ENCODE peak calls at places on chromosomes 6 and 20, in four cellular contexts. F, W, I and J are unnamed samples. For H3K9me3 and H3K36me3, the result is how much of the 10 kb centered on the place peaks cover.

GRCh38 chr6:30542404-30542725 is 13.9 kb downstream of the GNL1 start:
- DNase-seq in F (no peak), W (no peak), I (no peak), J (no peak)

GRCh38 chr6:22880686-22881433 is 311.5 kb downstream of the HDGFL1 start:
- DNase-seq in F (peak), W (no peak), I (no peak), J (no peak)

GRCh38 chr20:64057628-64058498 is 5.1 kb upstream of the TCEA2 start:
- DNase-seq in F (peak), W (no peak), I (peak), J (peak)

GRCh38 chr20:38806855-38807655 is 1.6 kb downstream of the PPP1R16B start:
- DNase-seq in F (no peak), W (no peak), I (no peak), J (no peak)

GRCh38 chr20:23136893-23137745 is 51.0 kb upstream of the CD93 start:
- DNase-seq in F (no peak), W (no peak), I (no peak), J (no peak)

GRCh38 chr20:9280654-9281053 is 211.8 kb downstream of the PLCB4 start:
- DNase-seq in F (no peak), W (no peak), I (no peak), J (no peak)

GRCh38 chr6:110255356-110255755 is 75.1 kb downstream of the CDC40 start:
- DNase-seq in F (no peak), W (no peak), I (peak), J (no peak)

GRCh38 chr6:91166271-91166670 is 579.4 kb upstream of the MAP3K7 start:
- DNase-seq in F (no peak), W (no peak), I (no peak), J (no peak)

GRCh38 chr6:148935705-148936306 is 189.0 kb downstream of the UST start:
- DNase-seq in F (no peak), W (no peak), I (no peak), J (no peak)

GRCh38 chr6:39177130-39177529 is 52.1 kb downstream of the KCNK5 start:
- DNase-seq in F (no peak), W (no peak), I (no peak), J (no peak)

GRCh38 chr6:140979642-140980091 is 1153.1 kb upstream of the GJE1 start:
- DNase-seq in F (no peak), W (no peak), I (peak), J (no peak)

GRCh38 chr20:57388953-57389694 is 2.1 kb upstream of the RBM38 start:
- DNase-seq in F (peak), W (no peak), I (peak), J (peak)

GRCh38 chr6:134676307-134677281 is 273.3 kb downstream of the ALDH8A1 start:
- DNase-seq in F (no peak), W (no peak), I (no peak), J (peak)

GRCh38 chr20:49608752-49609670 is 41.1 kb upstream of the PTGIS start:
- DNase-seq in F (peak), W (no peak), I (peak), J (peak)

GRCh38 chr6:150937126-150937906 is 71.8 kb downstream of the MTHFD1L start:
- DNase-seq in F (no peak), W (no peak), I (no peak), J (no peak)

GRCh38 chr6:118770112-118770788 is 118.9 kb upstream of the CEP85L start:
- DNase-seq in F (no peak), W (no peak), I (no peak), J (no peak)

GRCh38 chr6:137102851-137103492 is 58.2 kb upstream of the IL20RA start:
- DNase-seq in F (no peak), W (peak), I (no peak), J (no peak)

GRCh38 chr6:161273356-161273751 is 507 bp downstream of the AGPAT4 start:
- DNase-seq in F (no peak), W (no peak), I (no peak), J (no peak)

GRCh38 chr6:2578729-2579128 is 172.0 kb downstream of the MYLK4 start:
- DNase-seq in F (no peak), W (no peak), I (no peak), J (no peak)

GRCh38 chr6:66578362-66578761 is 871.3 kb upstream of the EYS start:
- DNase-seq in F (no peak), W (no peak), I (no peak), J (no peak)

GRCh38 chr6:135517527-135517926 is 20.0 kb upstream of the AHI1 start:
- DNase-seq in F (no peak), W (no peak), I (no peak), J (no peak)

GRCh38 chr6:150231456-150231855 is 88.6 kb downstream of the PPP1R14C start:
- DNase-seq in F (no peak), W (no peak), I (no peak), J (no peak)

GRCh38 chr6:163637524-163637923 is 223.0 kb downstream of the QKI start:
- DNase-seq in F (no peak), W (peak), I (no peak), J (no peak)

GRCh38 chr6:113122060-113122459 is 735.1 kb upstream of the MARCKS start:
- DNase-seq in F (peak), W (no peak), I (no peak), J (no peak)

GRCh38 chr20:46221271-46221670 is 87.0 kb downstream of the CDH22 start:
- DNase-seq in F (no peak), W (no peak), I (no peak), J (no peak)

GRCh38 chr20:53609501-53610445 is 16.1 kb upstream of the ZNF217 start:
- DNase-seq in F (no peak), W (no peak), I (peak), J (peak)

GRCh38 chr20:14950633-14951032 is 613.2 kb upstream of the FLRT3 start:
- DNase-seq in F (no peak), W (no peak), I (no peak), J (no peak)

GRCh38 chr6:41064841-41065240 is 7.3 kb downstream of the OARD1 start:
- DNase-seq in F (peak), W (no peak), I (no peak), J (no peak)

GRCh38 chr6:4901256-4902061 is 102.4 kb downstream of the RPP40 start:
- DNase-seq in F (no peak), W (peak), I (no peak), J (no peak)

GRCh38 chr6:169426611-169427010 is 173.0 kb upstream of the THBS2 start:
- DNase-seq in F (no peak), W (no peak), I (no peak), J (no peak)
- H3K9me3 ChIP-seq in F (under half), W (under half), I (under half), J (under half)

GRCh38 chr6:83984411-83984810 is 49.2 kb upstream of the MRAP2 start:
- DNase-seq in F (no peak), W (no peak), I (no peak), J (no peak)

GRCh38 chr6:83985308-83985713 is 48.3 kb upstream of the MRAP2 start:
- DNase-seq in F (no peak), W (no peak), I (no peak), J (no peak)

GRCh38 chr6:83985715-83986114 is 47.9 kb upstream of the MRAP2 start:
- DNase-seq in F (no peak), W (no peak), I (no peak), J (no peak)
- TF ChIP-seq EP300 in F (no peak), W (no peak), I (no peak), J (no peak)

DNA sequence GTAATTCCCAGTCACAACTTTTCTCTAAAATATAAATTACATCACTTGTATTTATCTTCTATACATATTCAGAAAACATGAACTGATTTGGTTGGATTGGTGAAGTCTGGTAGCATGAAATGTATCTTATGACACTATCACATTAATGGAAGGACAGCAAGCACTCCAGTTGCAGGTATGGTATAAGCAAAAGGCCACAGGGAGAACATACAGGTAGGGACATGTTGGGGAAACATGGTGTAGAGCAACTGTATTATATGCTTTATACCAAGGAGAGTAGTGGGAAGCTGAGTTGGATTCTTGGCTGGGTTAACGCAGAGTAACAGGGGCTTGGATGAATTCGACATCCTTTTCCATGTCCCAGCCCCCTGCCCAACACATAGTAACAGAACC is 1.4 kb upstream of the VARS1 start:
- DNase-seq in F (no peak), W (no peak), I (no peak), J (no peak)
- H3K36me3 ChIP-seq in F (under half), W (under half), I (under half), J (under half)

DNA sequence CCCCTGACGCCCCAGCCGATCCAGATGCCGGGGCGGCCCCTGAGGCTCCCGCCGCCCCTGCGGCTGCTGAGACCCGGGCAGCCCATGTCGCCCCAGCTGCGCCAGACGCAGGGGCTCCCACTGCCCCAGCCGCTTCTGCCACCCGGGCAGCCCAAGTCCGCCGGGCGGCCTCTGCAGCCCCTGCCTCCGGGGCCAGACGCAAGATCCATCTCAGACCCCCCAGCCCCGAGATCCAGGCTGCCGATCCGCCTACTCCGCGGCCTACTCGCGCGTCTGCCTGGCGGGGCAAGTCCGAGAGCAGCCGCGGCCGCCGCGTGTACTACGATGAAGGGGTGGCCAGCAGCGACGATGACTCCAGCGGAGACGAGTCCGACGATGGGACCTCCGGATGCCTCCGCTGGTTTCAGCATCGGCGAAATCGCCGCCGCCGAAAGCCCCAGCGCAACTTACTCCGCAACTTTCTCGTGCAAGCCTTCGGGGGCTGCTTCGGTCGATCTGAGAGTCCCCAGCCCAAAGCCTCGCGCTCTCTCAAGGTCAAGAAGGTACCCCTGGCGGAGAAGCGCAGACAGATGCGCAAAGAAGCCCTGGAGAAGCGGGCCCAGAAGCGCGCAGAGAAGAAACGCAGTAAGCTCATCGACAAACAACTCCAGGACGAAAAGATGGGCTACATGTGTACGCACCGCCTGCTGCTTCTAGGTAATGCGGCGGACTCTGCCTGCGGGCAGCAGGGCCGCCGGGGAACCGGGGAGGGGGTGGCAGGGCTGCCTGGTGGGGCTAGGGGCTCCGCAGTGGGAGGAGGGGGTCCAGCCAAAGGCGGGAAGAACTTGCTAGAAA is 2.3 kb downstream of the GNAS start:
- DNase-seq in F (no peak), W (no peak), I (no peak), J (no peak)
- H3K9me3 ChIP-seq in F (under half), W (under half), I (under half), J (under half)

DNA sequence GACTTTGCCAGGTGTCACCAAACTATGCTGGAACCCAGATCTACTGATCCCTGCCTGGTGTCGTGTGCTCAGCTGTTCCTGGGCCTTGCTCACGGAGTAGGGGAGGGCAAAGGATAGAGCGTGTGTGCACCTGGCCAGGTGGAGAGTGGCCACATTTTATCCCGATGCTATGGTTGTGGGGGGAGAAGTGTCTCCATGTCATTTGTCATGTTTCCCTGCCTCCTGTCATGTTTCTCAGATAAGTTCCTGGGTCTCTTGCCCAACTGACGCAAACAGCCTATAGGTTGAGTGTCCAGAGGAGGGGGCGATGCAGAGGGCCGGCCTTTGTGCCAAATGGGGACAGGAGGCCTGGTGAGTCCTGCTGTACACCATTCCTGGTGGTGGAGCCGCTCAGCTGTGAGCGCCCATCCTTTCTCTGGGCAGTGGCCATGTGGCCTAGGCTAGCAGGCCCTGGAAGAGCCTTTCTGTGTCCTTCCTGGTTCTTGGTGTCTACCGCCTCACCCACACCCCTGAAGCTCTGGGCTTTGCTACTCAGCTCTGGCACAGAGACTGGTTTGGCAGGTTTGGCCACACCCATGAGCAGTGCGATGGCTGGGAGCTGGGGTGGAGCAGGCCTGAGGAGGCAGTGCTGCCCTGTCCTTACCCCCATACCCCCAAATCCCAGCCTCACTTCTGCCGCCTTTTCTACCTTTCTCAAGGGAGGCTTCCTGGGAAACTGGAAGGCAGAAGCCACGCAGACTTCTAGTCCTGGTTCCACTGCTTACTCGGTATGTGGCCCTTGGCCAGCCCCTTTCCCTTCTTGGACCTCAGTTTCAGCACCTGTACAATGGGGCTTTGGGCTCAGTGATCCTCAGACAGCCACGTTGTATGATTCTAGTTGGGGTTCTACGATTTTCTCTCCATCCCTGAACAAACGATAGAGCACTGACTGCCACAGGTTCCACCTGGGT is 32.3 kb upstream of the EPB41L1 start:
- DNase-seq in F (no peak), W (no peak), I (no peak), J (peak)
- TF ChIP-seq EP300 in F (no peak), W (no peak), I (no peak), J (no peak)

GRCh38 chr20:3590164-3590563 is 73.0 kb downstream of the GFRA4 start:
- DNase-seq in F (no peak), W (no peak), I (no peak), J (no peak)
- H3K36me3 ChIP-seq in F (under half), W (under half), I (under half), J (half or more)

GRCh38 chr20:61757-62156 is 25.7 kb upstream of the DEFB125 start:
- DNase-seq in F (no peak), W (no peak), I (no peak), J (no peak)
- H3K9me3 ChIP-seq in F (half or more), W (under half), I (under half), J (under half)